ENCODE peak calls at places on chromosomes 4 and X, in six cellular contexts. U is psoas muscle; G is tibial nerve; V is colonic mucosa; P is CD8-positive, alpha-beta T cell; W is cardiac muscle cell. S is an unnamed sample. For H3K27me3, the result is how much of the 10 kb centered on the place peaks cover.

GRCh38 chr4:184421558-184422155 is 52.7 kb downstream of the IRF2 start:
- DNase-seq in G (no peak), U (no peak), P (no peak), W (no peak), V (no peak), S (no peak)

GRCh38 chrX:11188664-11189063 is 77.5 kb downstream of the HCCS start:
- DNase-seq in V (no peak), U (no peak), P (no peak), W (no peak), G (no peak), S (peak)

GRCh38 chr4:46975841-46976551 is 17.4 kb downstream of the GABRA4 start:
- DNase-seq in V (no peak), W (no peak), P (no peak), U (no peak), G (no peak), S (no peak)

GRCh38 chr4:112633477-112634235 is 3.1 kb downstream of the ZGRF1 start:
- DNase-seq in W (peak), P (no peak), U (no peak), G (no peak), V (no peak), S (no peak)

GRCh38 chrX:72306085-72306801 is 529 bp upstream of the CITED1 start:
- DNase-seq in P (no peak), W (peak), U (no peak), G (no peak), V (no peak), S (no peak)

GRCh38 chrX:13754765-13755164 is 20.2 kb downstream of the OFD1 start:
- DNase-seq in U (no peak), V (no peak), G (no peak), W (no peak), P (no peak), S (no peak)

GRCh38 chrX:39848243-39848642 is 249.5 kb downstream of the BCOR start:
- DNase-seq in G (no peak), V (no peak), U (no peak), W (no peak), P (no peak), S (no peak)

GRCh38 chr4:176377705-176378302 is 58.0 kb downstream of the SPCS3 start:
- DNase-seq in W (peak), P (no peak), V (no peak), G (no peak), U (no peak), S (no peak)

GRCh38 chrX:136310411-136310810 is 9.6 kb downstream of the ADGRG4 start:
- DNase-seq in G (no peak), W (no peak), U (no peak), P (no peak), V (no peak), S (peak)

GRCh38 chr4:24024157-24024556 is 134.3 kb upstream of the PPARGC1A start:
- DNase-seq in V (no peak), P (no peak), U (no peak), W (no peak), G (no peak), S (peak)

GRCh38 chrX:46727445-46727844 is 31.5 kb downstream of the SLC9A7 start:
- DNase-seq in G (no peak), W (no peak), P (no peak), V (no peak), U (no peak), S (no peak)

GRCh38 chr4:38132140-38132673 is 172.0 kb downstream of the PTTG2 start:
- DNase-seq in V (peak), U (no peak), P (peak), W (peak), G (peak), S (peak)

GRCh38 chr4:109164011-109164410 is 138.4 kb downstream of the COL25A1 start:
- DNase-seq in W (peak), G (no peak), P (no peak), V (no peak), U (no peak), S (peak)

GRCh38 chrX:77436271-77436670 is 10.9 kb upstream of the FGF16 start:
- DNase-seq in P (no peak), W (peak), V (no peak), U (no peak), G (no peak), S (no peak)

DNA sequence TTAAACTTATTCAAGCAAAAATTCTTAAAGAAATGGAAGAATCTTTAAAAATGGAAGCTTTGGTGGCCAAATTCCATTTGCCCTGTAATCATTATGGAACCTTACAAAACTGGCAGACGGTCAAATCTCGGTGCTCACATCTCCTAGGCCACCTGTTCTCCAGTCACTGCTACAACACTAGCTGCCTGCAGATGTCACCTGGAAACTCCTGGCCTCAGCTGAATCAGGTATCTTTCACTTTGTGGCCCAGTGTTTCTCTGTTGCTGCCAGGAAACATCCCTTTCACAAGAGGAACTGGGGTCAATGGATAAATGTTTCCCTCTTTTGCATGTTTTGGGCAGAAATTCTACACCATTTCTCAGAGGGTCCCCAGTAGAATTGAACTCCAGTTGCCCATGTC is 4.2 kb upstream of the CXCL3 start:
- DNase-seq in U (no peak), W (no peak), V (peak), G (no peak), P (no peak), S (no peak)
- TF ChIP-seq CTCF in U (no peak), W (no peak), V (no peak), G (no peak), P (no peak), S (no peak)

GRCh38 chr4:138236035-138236434 is 6.1 kb downstream of the SLC7A11 start:
- DNase-seq in G (no peak), P (no peak), V (no peak), W (no peak), U (no peak), S (no peak)
- H3K27ac ChIP-seq in G (no peak), P (no peak), V (no peak), W (no peak), U (no peak), S (peak)

GRCh38 chr4:15832523-15833451 is 54.7 kb downstream of the CD38 start:
- DNase-seq in G (no peak), U (no peak), V (no peak), P (no peak), W (no peak), S (no peak)

GRCh38 chr4:15836362-15836761 is 58.2 kb downstream of the CD38 start:
- DNase-seq in P (no peak), V (no peak), W (no peak), U (no peak), G (no peak), S (no peak)

GRCh38 chr4:15833801-15834200 is 55.7 kb downstream of the CD38 start:
- DNase-seq in P (no peak), G (no peak), W (no peak), U (no peak), V (no peak), S (no peak)

DNA sequence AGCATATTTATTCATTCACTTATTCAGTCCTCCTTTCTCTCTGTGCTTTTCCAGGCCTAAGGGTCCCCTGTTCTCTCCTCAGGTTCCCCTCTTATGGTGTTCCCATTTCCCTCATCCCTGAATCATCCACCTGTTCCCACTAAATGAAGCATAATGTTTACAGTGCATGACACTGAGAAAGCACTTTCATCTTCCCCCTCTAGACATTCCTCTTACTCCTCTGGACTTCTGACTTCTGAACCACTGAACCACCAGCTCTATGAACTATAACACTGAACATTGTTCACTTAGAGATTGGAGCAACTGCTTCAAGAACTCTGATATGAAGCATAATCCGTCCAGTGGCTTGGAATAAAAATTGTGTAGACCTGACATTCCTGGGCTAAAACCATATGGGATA is 59.5 kb downstream of the CD38 start:
- DNase-seq in V (no peak), P (no peak), W (no peak), G (no peak), U (no peak), S (no peak)
- H3K27me3 ChIP-seq in V (under half), P (under half), W (under half), G (under half), U (under half), S (under half)

GRCh38 chrX:87299563-87300160 is 217.9 kb upstream of the KLHL4 start:
- DNase-seq in P (no peak), G (no peak), W (peak), U (no peak), V (no peak), S (no peak)
- TF ChIP-seq CTCF in P (no peak), G (peak), W (peak), U (peak), V (peak), S (peak)

GRCh38 chr4:78747328-78747946 is 28.7 kb upstream of the BMP2K start:
- DNase-seq in G (no peak), V (no peak), U (no peak), W (no peak), P (no peak), S (peak)

GRCh38 chr4:78749972-78750727 is 26.0 kb upstream of the BMP2K start:
- DNase-seq in G (no peak), U (no peak), P (no peak), V (no peak), W (no peak), S (no peak)

GRCh38 chr4:78748361-78748760 is 27.8 kb upstream of the BMP2K start:
- DNase-seq in W (no peak), P (no peak), G (no peak), U (no peak), V (no peak), S (no peak)

GRCh38 chr4:78753091-78753490 is 23.1 kb upstream of the BMP2K start:
- DNase-seq in W (no peak), G (no peak), U (no peak), V (no peak), P (no peak), S (no peak)

DNA sequence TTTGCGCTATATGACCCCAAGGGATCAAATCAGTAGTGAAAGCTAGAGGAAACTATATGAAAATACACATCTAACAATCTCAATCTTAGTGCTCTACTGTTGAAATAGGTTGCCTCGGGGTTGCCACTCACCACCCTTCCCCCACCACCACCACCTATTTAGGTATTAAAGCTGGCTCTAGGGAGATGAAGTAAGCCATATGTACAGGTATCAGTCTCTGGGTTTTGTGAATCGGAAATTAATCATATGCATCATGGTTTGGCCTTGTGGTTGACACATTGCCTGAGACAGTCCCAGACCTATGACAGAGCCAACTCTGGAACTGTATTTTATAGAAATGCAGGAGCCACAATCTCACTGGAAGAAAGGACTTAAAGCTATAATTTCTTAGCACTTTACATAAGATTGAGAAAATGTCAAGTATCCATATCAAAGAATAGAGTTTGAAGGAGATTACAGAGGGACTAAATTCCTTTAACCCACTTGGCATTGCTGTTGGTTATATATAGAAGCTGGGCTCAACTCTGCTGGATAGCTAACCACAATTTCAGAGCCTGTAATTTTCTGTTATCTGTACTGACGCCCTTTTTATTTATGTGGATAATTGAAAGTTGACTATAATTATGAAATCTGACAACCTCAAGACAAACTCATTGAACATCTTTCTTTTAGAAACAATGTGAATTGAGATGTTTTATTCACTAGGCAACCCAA is 26.7 kb upstream of the BMP2K start:
- DNase-seq in P (no peak), V (no peak), G (no peak), U (no peak), W (peak), S (no peak)
- H3K27ac ChIP-seq in P (no peak), V (no peak), G (no peak), U (no peak), W (no peak), S (no peak)

GRCh38 chr4:70299643-70300042 is 35.1 kb upstream of the CABS1 start:
- DNase-seq in P (no peak), G (no peak), W (no peak), V (no peak), U (no peak), S (no peak)
- H3K27me3 ChIP-seq in P (under half), G (under half), W (under half), V (under half), U (under half), S (under half)

GRCh38 chr4:33386761-33387160 is 2666.6 kb downstream of the PCDH7 start:
- DNase-seq in G (no peak), W (no peak), P (no peak), V (no peak), U (no peak), S (no peak)
- TF ChIP-seq CTCF in G (no peak), W (peak), P (no peak), V (no peak), U (no peak), S (peak)

DNA sequence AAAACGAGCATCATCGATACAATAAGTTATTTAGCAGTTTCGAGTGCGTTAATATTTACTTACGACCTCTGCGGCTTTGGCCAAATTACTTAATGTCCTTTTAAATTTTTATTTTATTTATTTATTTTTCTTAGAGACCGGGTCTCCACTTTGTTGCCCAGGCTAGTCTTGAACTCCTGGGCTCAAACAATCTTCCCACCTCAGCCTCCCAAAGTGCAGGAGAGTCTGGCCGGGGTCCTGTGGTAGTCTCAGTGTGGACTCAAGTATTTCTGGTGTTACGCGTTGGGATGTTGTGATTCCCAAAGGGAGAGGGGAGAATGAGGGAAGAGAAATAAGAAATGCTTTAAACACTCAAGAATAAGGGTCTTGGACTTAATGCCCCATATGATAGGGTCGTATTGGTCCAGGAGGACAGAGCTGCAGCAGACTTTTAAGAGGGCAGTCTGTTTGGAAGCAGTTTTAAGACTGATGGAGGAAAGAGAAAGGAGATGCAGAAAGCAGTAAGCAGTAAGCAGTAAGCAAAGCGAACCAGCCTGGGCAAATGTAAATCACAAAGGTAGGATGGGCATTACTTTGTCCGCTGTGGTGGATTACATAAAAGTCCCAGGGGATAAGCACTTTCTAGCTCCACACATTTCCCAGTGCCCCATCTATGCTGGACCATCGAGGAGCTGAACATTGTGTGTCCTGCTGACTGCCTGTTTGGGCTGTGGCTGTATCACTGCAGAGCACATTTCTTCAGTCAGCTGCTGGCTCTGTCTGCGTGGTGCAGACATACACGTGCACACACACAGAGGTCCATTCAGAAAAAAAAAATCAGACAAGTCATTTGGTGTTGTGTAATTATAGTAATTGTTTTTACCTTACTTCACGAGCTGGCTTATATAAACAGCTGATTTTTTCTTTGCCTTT is 767 bp upstream of the PDLIM3 start:
- DNase-seq in G (no peak), U (peak), V (no peak), P (no peak), W (no peak), S (peak)
- H3K27ac ChIP-seq in G (peak), U (peak), V (no peak), P (no peak), W (no peak), S (no peak)

GRCh38 chr4:7721984-7722551 is 217.6 kb downstream of the AFAP1 start:
- DNase-seq in G (no peak), W (no peak), U (no peak), P (no peak), V (no peak), S (peak)

GRCh38 chr4:7725951-7726350 is 213.7 kb downstream of the AFAP1 start:
- DNase-seq in W (no peak), G (no peak), V (no peak), U (no peak), P (no peak), S (no peak)

GRCh38 chr4:7722716-7723115 is 216.9 kb downstream of the AFAP1 start:
- DNase-seq in G (no peak), V (no peak), W (no peak), P (no peak), U (no peak), S (no peak)

GRCh38 chr4:7726665-7727413 is 212.8 kb downstream of the AFAP1 start:
- DNase-seq in V (no peak), P (no peak), G (no peak), U (no peak), W (no peak), S (no peak)

GRCh38 chr4:7723625-7724024 is 216.0 kb downstream of the AFAP1 start:
- DNase-seq in P (no peak), V (no peak), U (no peak), W (no peak), G (no peak), S (no peak)
- H3K27me3 ChIP-seq in P (under half), V (under half), U (under half), W (under half), G (under half), S (under half)

DNA sequence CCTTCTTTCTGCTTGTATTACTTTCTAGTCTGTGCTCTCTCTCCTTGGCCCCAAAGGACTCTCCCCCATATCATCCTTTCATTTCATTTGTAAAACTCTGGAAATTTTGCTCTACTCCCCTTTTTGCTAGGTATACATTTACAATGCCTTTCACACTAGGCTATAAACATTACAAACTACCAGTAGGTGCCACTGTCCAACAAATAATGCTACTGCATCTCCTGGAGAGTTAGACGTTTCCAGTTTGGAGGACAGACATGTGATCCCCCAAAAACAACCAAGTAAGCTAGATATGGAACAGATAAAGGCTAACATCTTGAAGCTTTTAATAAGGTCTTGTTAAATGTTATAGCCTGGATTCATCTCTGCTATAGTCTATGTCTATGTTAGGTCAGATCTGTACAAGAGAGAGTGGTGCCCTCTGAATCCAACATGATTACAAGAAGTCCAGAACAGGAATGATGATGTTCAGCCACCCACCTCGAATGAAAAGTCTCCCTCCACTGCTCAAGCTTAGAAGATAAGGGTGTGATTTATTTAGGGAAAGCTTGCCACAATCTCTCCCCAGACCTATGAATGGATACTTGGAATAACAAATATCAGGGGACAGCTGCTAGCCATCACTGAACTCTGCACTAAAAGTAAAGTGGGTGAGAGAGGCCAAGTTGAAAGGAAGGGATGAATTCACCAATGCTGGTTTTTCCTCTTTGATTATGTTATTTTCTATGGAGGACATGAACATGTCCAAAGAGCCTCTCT is 14.3 kb downstream of the CBR4 start:
- DNase-seq in W (no peak), V (no peak), U (no peak), P (no peak), G (no peak), S (no peak)
- TF ChIP-seq CTCF in W (peak), V (no peak), U (peak), P (no peak), G (no peak), S (peak)

S was measured in brain microvascular endothelial cell.